ENCODE peak calls at places on chromosomes 13 and 19, in seven cellular contexts. One of them, this sample, is unnamed.

GRCh38 chr19:46225558-46226004 is 4.0 kb upstream of the IGFL1 start:
- DNase-seq in left ventricle myocardium superior: no peak
- DNase-seq in natural killer cell: no peak
- DNase-seq in cortex of kidney: no peak
- DNase-seq in activated naive CD8-positive, alpha-beta T cell treated with anti-CD3 and anti-CD28 coated beads, Interleukin-2, amount 10 ng/mL, durations not matched to agents 7 days and 5 days: no peak
- DNase-seq in HEK293T: no peak
- DNase-seq in RCC 7860: no peak
- DNase-seq in this sample: no peak

GRCh38 chr19:54937926-54938325 is 9.4 kb downstream of the NLRP7 start:
- DNase-seq in natural killer cell: no peak
- DNase-seq in cortex of kidney: no peak
- DNase-seq in HEK293T: no peak
- DNase-seq in RCC 7860: no peak
- DNase-seq in left ventricle myocardium superior: no peak
- DNase-seq in activated naive CD8-positive, alpha-beta T cell treated with anti-CD3 and anti-CD28 coated beads, Interleukin-2, amount 10 ng/mL, durations not matched to agents 7 days and 5 days: peak; percentile 34
- DNase-seq in this sample: no peak

GRCh38 chr19:55492362-55492944 is 4.2 kb downstream of the SSC5D start:
- DNase-seq in RCC 7860: no peak
- DNase-seq in natural killer cell: no peak
- DNase-seq in cortex of kidney: no peak
- DNase-seq in left ventricle myocardium superior: no peak
- DNase-seq in activated naive CD8-positive, alpha-beta T cell treated with anti-CD3 and anti-CD28 coated beads, Interleukin-2, amount 10 ng/mL, durations not matched to agents 7 days and 5 days: no peak
- DNase-seq in HEK293T: no peak
- DNase-seq in this sample: no peak

GRCh38 chr19:58037927-58038687 is 4.3 kb downstream of the ZSCAN1 start:
- DNase-seq in HEK293T: no peak
- DNase-seq in activated naive CD8-positive, alpha-beta T cell treated with anti-CD3 and anti-CD28 coated beads, Interleukin-2, amount 10 ng/mL, durations not matched to agents 7 days and 5 days: no peak
- DNase-seq in left ventricle myocardium superior: no peak
- DNase-seq in cortex of kidney: no peak
- DNase-seq in RCC 7860: no peak
- DNase-seq in natural killer cell: no peak
- DNase-seq in this sample: no peak

GRCh38 chr13:43044720-43045301 is 21.4 kb downstream of the DNAJC15 start:
- DNase-seq in activated naive CD8-positive, alpha-beta T cell treated with anti-CD3 and anti-CD28 coated beads, Interleukin-2, amount 10 ng/mL, durations not matched to agents 7 days and 5 days: no peak
- DNase-seq in left ventricle myocardium superior: no peak
- DNase-seq in natural killer cell: no peak
- DNase-seq in cortex of kidney: no peak
- DNase-seq in HEK293T: no peak
- DNase-seq in RCC 7860: no peak
- DNase-seq in this sample: no peak

GRCh38 chr13:25699056-25699455 is 327.3 kb downstream of the ATP8A2 start:
- DNase-seq in HEK293T: no peak
- DNase-seq in activated naive CD8-positive, alpha-beta T cell treated with anti-CD3 and anti-CD28 coated beads, Interleukin-2, amount 10 ng/mL, durations not matched to agents 7 days and 5 days: no peak
- DNase-seq in cortex of kidney: no peak
- DNase-seq in natural killer cell: no peak
- DNase-seq in RCC 7860: no peak
- DNase-seq in left ventricle myocardium superior: no peak
- DNase-seq in this sample: no peak

GRCh38 chr19:47729468-47729798 is 15.9 kb upstream of the NOP53 start:
- DNase-seq in HEK293T: no peak
- DNase-seq in RCC 7860: peak; percentile 55
- DNase-seq in activated naive CD8-positive, alpha-beta T cell treated with anti-CD3 and anti-CD28 coated beads, Interleukin-2, amount 10 ng/mL, durations not matched to agents 7 days and 5 days: no peak
- DNase-seq in left ventricle myocardium superior: peak; percentile 66
- DNase-seq in cortex of kidney: no peak
- DNase-seq in natural killer cell: no peak
- DNase-seq in this sample: no peak

GRCh38 chr13:100563779-100564178 is 24.8 kb downstream of the GGACT start:
- DNase-seq in cortex of kidney: no peak
- DNase-seq in RCC 7860: no peak
- DNase-seq in HEK293T: no peak
- DNase-seq in left ventricle myocardium superior: no peak
- DNase-seq in natural killer cell: no peak
- DNase-seq in activated naive CD8-positive, alpha-beta T cell treated with anti-CD3 and anti-CD28 coated beads, Interleukin-2, amount 10 ng/mL, durations not matched to agents 7 days and 5 days: no peak
- DNase-seq in this sample: no peak

GRCh38 chr19:50703915-50704548 is 15.6 kb downstream of the SHANK1 start:
- DNase-seq in left ventricle myocardium superior: no peak
- DNase-seq in cortex of kidney: no peak
- DNase-seq in natural killer cell: no peak
- DNase-seq in activated naive CD8-positive, alpha-beta T cell treated with anti-CD3 and anti-CD28 coated beads, Interleukin-2, amount 10 ng/mL, durations not matched to agents 7 days and 5 days: no peak
- DNase-seq in HEK293T: peak; percentile 47
- DNase-seq in RCC 7860: no peak
- DNase-seq in this sample: no peak

GRCh38 chr19:8028951-8029491 is 23.5 kb upstream of the CCL25 start:
- DNase-seq in HEK293T: no peak
- DNase-seq in left ventricle myocardium superior: no peak
- DNase-seq in activated naive CD8-positive, alpha-beta T cell treated with anti-CD3 and anti-CD28 coated beads, Interleukin-2, amount 10 ng/mL, durations not matched to agents 7 days and 5 days: no peak
- DNase-seq in natural killer cell: no peak
- DNase-seq in RCC 7860: no peak
- DNase-seq in cortex of kidney: no peak
- DNase-seq in this sample: no peak

GRCh38 chr19:31421856-31422255 is 72.6 kb upstream of the TSHZ3 start:
- DNase-seq in RCC 7860: no peak
- DNase-seq in cortex of kidney: no peak
- DNase-seq in natural killer cell: no peak
- DNase-seq in HEK293T: no peak
- DNase-seq in activated naive CD8-positive, alpha-beta T cell treated with anti-CD3 and anti-CD28 coated beads, Interleukin-2, amount 10 ng/mL, durations not matched to agents 7 days and 5 days: no peak
- DNase-seq in left ventricle myocardium superior: no peak
- DNase-seq in this sample: no peak

GRCh38 chr19:7862413-7862951 is 11.7 kb downstream of the PRR36 start:
- DNase-seq in RCC 7860: no peak
- DNase-seq in cortex of kidney: no peak
- DNase-seq in natural killer cell: peak; percentile 56
- DNase-seq in activated naive CD8-positive, alpha-beta T cell treated with anti-CD3 and anti-CD28 coated beads, Interleukin-2, amount 10 ng/mL, durations not matched to agents 7 days and 5 days: peak; percentile 80
- DNase-seq in left ventricle myocardium superior: peak; percentile 67
- DNase-seq in HEK293T: peak; percentile 52
- DNase-seq in this sample: peak; percentile 57

GRCh38 chr19:57227461-57227860 is 3.4 kb upstream of the AURKC start:
- DNase-seq in activated naive CD8-positive, alpha-beta T cell treated with anti-CD3 and anti-CD28 coated beads, Interleukin-2, amount 10 ng/mL, durations not matched to agents 7 days and 5 days: no peak
- DNase-seq in natural killer cell: no peak
- DNase-seq in cortex of kidney: no peak
- DNase-seq in left ventricle myocardium superior: no peak
- DNase-seq in HEK293T: no peak
- DNase-seq in RCC 7860: no peak
- DNase-seq in this sample: no peak

GRCh38 chr13:48527955-48528354 is 4.9 kb downstream of the RCBTB2 start:
- DNase-seq in cortex of kidney: no peak
- DNase-seq in HEK293T: no peak
- DNase-seq in left ventricle myocardium superior: no peak
- DNase-seq in activated naive CD8-positive, alpha-beta T cell treated with anti-CD3 and anti-CD28 coated beads, Interleukin-2, amount 10 ng/mL, durations not matched to agents 7 days and 5 days: no peak
- DNase-seq in RCC 7860: no peak
- DNase-seq in natural killer cell: no peak
- DNase-seq in this sample: no peak

GRCh38 chr13:90867336-90867683 is 480.2 kb upstream of the MIR17HG start:
- DNase-seq in left ventricle myocardium superior: peak; percentile 66
- DNase-seq in natural killer cell: no peak
- DNase-seq in cortex of kidney: no peak
- DNase-seq in HEK293T: peak; percentile 78
- DNase-seq in RCC 7860: peak; percentile 44
- DNase-seq in activated naive CD8-positive, alpha-beta T cell treated with anti-CD3 and anti-CD28 coated beads, Interleukin-2, amount 10 ng/mL, durations not matched to agents 7 days and 5 days: no peak
- DNase-seq in this sample: no peak

GRCh38 chr13:80084086-80084676 is 256.7 kb downstream of the SPRY2 start:
- DNase-seq in activated naive CD8-positive, alpha-beta T cell treated with anti-CD3 and anti-CD28 coated beads, Interleukin-2, amount 10 ng/mL, durations not matched to agents 7 days and 5 days: no peak
- DNase-seq in HEK293T: peak; percentile 39
- DNase-seq in left ventricle myocardium superior: no peak
- DNase-seq in cortex of kidney: no peak
- DNase-seq in natural killer cell: no peak
- DNase-seq in RCC 7860: peak; percentile 36
- DNase-seq in this sample: no peak

GRCh38 chr19:14381689-14382474 is 638 bp downstream of the ADGRE5 start:
- DNase-seq in natural killer cell: peak; percentile 72
- DNase-seq in cortex of kidney: no peak
- DNase-seq in HEK293T: no peak
- DNase-seq in activated naive CD8-positive, alpha-beta T cell treated with anti-CD3 and anti-CD28 coated beads, Interleukin-2, amount 10 ng/mL, durations not matched to agents 7 days and 5 days: peak; percentile 77
- DNase-seq in left ventricle myocardium superior: peak; percentile 56
- DNase-seq in RCC 7860: peak; percentile 75
- DNase-seq in this sample: peak; percentile 79

GRCh38 chr19:40633207-40633606 is 32.0 kb downstream of the LTBP4 start:
- DNase-seq in cortex of kidney: no peak
- DNase-seq in HEK293T: peak; percentile 1
- DNase-seq in activated naive CD8-positive, alpha-beta T cell treated with anti-CD3 and anti-CD28 coated beads, Interleukin-2, amount 10 ng/mL, durations not matched to agents 7 days and 5 days: no peak
- DNase-seq in left ventricle myocardium superior: no peak
- DNase-seq in natural killer cell: no peak
- DNase-seq in RCC 7860: peak; percentile 36
- DNase-seq in this sample: no peak

GRCh38 chr13:51122868-51123267 is 11.8 kb upstream of the C13orf42 start:
- DNase-seq in natural killer cell: no peak
- DNase-seq in cortex of kidney: no peak
- DNase-seq in HEK293T: no peak
- DNase-seq in activated naive CD8-positive, alpha-beta T cell treated with anti-CD3 and anti-CD28 coated beads, Interleukin-2, amount 10 ng/mL, durations not matched to agents 7 days and 5 days: no peak
- DNase-seq in left ventricle myocardium superior: no peak
- DNase-seq in RCC 7860: no peak
- DNase-seq in this sample: no peak

GRCh38 chr19:11478167-11479089 is 2.4 kb downstream of the ELAVL3 start:
- DNase-seq in activated naive CD8-positive, alpha-beta T cell treated with anti-CD3 and anti-CD28 coated beads, Interleukin-2, amount 10 ng/mL, durations not matched to agents 7 days and 5 days: no peak
- DNase-seq in natural killer cell: no peak
- DNase-seq in RCC 7860: no peak
- DNase-seq in HEK293T: no peak
- DNase-seq in left ventricle myocardium superior: no peak
- DNase-seq in cortex of kidney: no peak
- DNase-seq in this sample: no peak

GRCh38 chr19:15829277-15829770 is 13.9 kb upstream of the OR10H1 start:
- DNase-seq in cortex of kidney: no peak
- DNase-seq in RCC 7860: peak; percentile 83
- DNase-seq in left ventricle myocardium superior: no peak
- DNase-seq in HEK293T: no peak
- DNase-seq in activated naive CD8-positive, alpha-beta T cell treated with anti-CD3 and anti-CD28 coated beads, Interleukin-2, amount 10 ng/mL, durations not matched to agents 7 days and 5 days: no peak
- DNase-seq in natural killer cell: no peak
- DNase-seq in this sample: no peak

GRCh38 chr13:109684836-109685602 is 101.4 kb downstream of the IRS2 start:
- DNase-seq in left ventricle myocardium superior: peak; percentile 41
- DNase-seq in activated naive CD8-positive, alpha-beta T cell treated with anti-CD3 and anti-CD28 coated beads, Interleukin-2, amount 10 ng/mL, durations not matched to agents 7 days and 5 days: no peak
- DNase-seq in cortex of kidney: no peak
- DNase-seq in natural killer cell: no peak
- DNase-seq in RCC 7860: no peak
- DNase-seq in HEK293T: no peak
- DNase-seq in this sample: no peak

GRCh38 chr13:113468461-113469147 is 15.3 kb upstream of the ADPRHL1 start:
- DNase-seq in activated naive CD8-positive, alpha-beta T cell treated with anti-CD3 and anti-CD28 coated beads, Interleukin-2, amount 10 ng/mL, durations not matched to agents 7 days and 5 days: no peak
- DNase-seq in RCC 7860: no peak
- DNase-seq in HEK293T: no peak
- DNase-seq in cortex of kidney: no peak
- DNase-seq in left ventricle myocardium superior: peak; percentile 36
- DNase-seq in natural killer cell: no peak
- DNase-seq in this sample: no peak

GRCh38 chr13:113383089-113383488 is 19.2 kb upstream of the GRTP1 start:
- DNase-seq in activated naive CD8-positive, alpha-beta T cell treated with anti-CD3 and anti-CD28 coated beads, Interleukin-2, amount 10 ng/mL, durations not matched to agents 7 days and 5 days: no peak
- DNase-seq in natural killer cell: no peak
- DNase-seq in HEK293T: no peak
- DNase-seq in cortex of kidney: no peak
- DNase-seq in RCC 7860: no peak
- DNase-seq in left ventricle myocardium superior: no peak
- DNase-seq in this sample: no peak

This sample was measured in effector CD4-positive, alpha-beta T cell.